ENCODE peak calls at places on chromosomes 11 and 22, in eight cellular contexts. S is WTC11, Q is tibial artery, M is PC-3, K is uterus, G is NAMALWA, W is dorsolateral prefrontal cortex, Y is fibroblast of lung. V is an unnamed sample.

GRCh38 chr11:128417607-128418324 is 169.6 kb downstream of the ETS1 start:
- DNase-seq in Q (no peak), W (no peak), Y (peak), M (peak), G (no peak), S (no peak), K (no peak), V (no peak)

GRCh38 chr11:117444256-117445096 is 116.8 kb downstream of the CEP164 start:
- DNase-seq in G (no peak), Y (no peak), S (no peak), K (no peak), Q (no peak), W (peak), M (no peak), V (no peak)

GRCh38 chr11:115895594-115895993 is 391.4 kb upstream of the CADM1 start:
- DNase-seq in G (no peak), W (no peak), K (no peak), Q (no peak), M (no peak), S (no peak), Y (no peak), V (no peak)

GRCh38 chr11:70583781-70584218 is 185.5 kb downstream of the CTTN start:
- DNase-seq in W (peak), S (no peak), Y (no peak), Q (no peak), K (no peak), M (no peak), G (no peak), V (no peak)

GRCh38 chr11:18384157-18384641 is 10.2 kb upstream of the LDHA start:
- DNase-seq in S (no peak), W (no peak), K (peak), Y (peak), G (no peak), Q (peak), M (peak), V (peak)

GRCh38 chr11:47305734-47306483 is 36.0 kb downstream of the MADD start:
- DNase-seq in Y (no peak), S (no peak), G (no peak), M (no peak), K (no peak), W (peak), Q (peak), V (no peak)

GRCh38 chr22:37616205-37617083 is 7.8 kb downstream of the GGA1 start:
- DNase-seq in M (no peak), W (no peak), K (no peak), G (peak), Q (no peak), S (no peak), Y (no peak), V (no peak)

GRCh38 chr22:36585841-36586240 is 56.9 kb upstream of the EIF3D start:
- DNase-seq in S (no peak), G (no peak), Q (no peak), M (peak), Y (no peak), K (no peak), W (no peak), V (no peak)

GRCh38 chr11:66467756-66468155 is 1.1 kb downstream of the PELI3 start:
- DNase-seq in G (peak), K (no peak), M (peak), W (no peak), Q (peak), S (no peak), Y (no peak), V (no peak)

GRCh38 chr11:69510471-69511357 is 29.3 kb downstream of the LINC01488 start:
- DNase-seq in K (no peak), Y (peak), W (no peak), S (no peak), Q (no peak), G (no peak), M (peak), V (no peak)

GRCh38 chr22:49670610-49671330 is 156.9 kb downstream of the BRD1 start:
- DNase-seq in G (no peak), S (peak), Y (no peak), M (no peak), Q (no peak), W (no peak), K (no peak), V (no peak)

GRCh38 chr11:102846292-102846691 is 2.9 kb upstream of the MMP3 start:
- DNase-seq in Q (no peak), M (peak), K (no peak), S (no peak), G (no peak), Y (peak), W (no peak), V (no peak)

GRCh38 chr22:29722587-29722986 is 2.8 kb downstream of the CABP7 start:
- DNase-seq in M (no peak), W (no peak), Q (no peak), G (no peak), K (no peak), S (no peak), Y (peak), V (no peak)

GRCh38 chr11:133366088-133366487 is 166.2 kb downstream of the OPCML start:
- DNase-seq in M (no peak), Y (no peak), K (no peak), Q (no peak), G (no peak), S (no peak), W (no peak), V (no peak)

GRCh38 chr11:105230586-105230985 is 91.0 kb upstream of the CARD18 start:
- DNase-seq in G (no peak), M (no peak), W (no peak), Q (no peak), K (no peak), S (no peak), Y (no peak), V (no peak)

GRCh38 chr11:9250139-9250582 is 15.0 kb downstream of the DENND5A start:
- DNase-seq in Y (peak), G (no peak), Q (no peak), W (no peak), S (no peak), K (no peak), M (no peak), V (peak)

GRCh38 chr22:46845281-46846153 is 83.1 kb downstream of the TBC1D22A start:
- DNase-seq in K (no peak), G (no peak), Y (peak), S (no peak), M (peak), Q (no peak), W (peak), V (peak)

GRCh38 chr11:20000393-20001134 is 159.7 kb downstream of the DBX1 start:
- DNase-seq in Q (no peak), G (no peak), Y (no peak), K (no peak), M (no peak), S (peak), W (peak), V (no peak)

GRCh38 chr22:41030891-41031290 is 61.5 kb upstream of the EP300 start:
- DNase-seq in S (no peak), W (no peak), Y (peak), G (no peak), K (no peak), M (no peak), Q (no peak), V (no peak)

GRCh38 chr11:64653388-64653973 is 62.5 kb downstream of the SLC22A12 start:
- DNase-seq in Q (no peak), Y (no peak), G (no peak), K (no peak), S (no peak), M (no peak), W (no peak), V (no peak)

GRCh38 chr11:69559181-69559580 is 77.7 kb downstream of the LINC01488 start:
- DNase-seq in M (no peak), Q (no peak), S (no peak), K (no peak), Y (no peak), G (no peak), W (no peak), V (no peak)

GRCh38 chr11:113166280-113166679 is 148.1 kb upstream of the TTC12 start:
- DNase-seq in M (no peak), K (no peak), Y (no peak), Q (no peak), G (no peak), S (no peak), W (no peak), V (no peak)

GRCh38 chr11:78784321-78785061 is 209.8 kb upstream of the NARS2 start:
- DNase-seq in S (no peak), G (no peak), Y (peak), M (peak), K (no peak), W (no peak), Q (no peak), V (no peak)

V was measured in endothelial cell of umbilical vein.